ENCODE peak calls at places on chromosomes 6 and 20, in six cellular contexts. A is left cardiac atrium; S is stimulated activated CD4-positive, alpha-beta T cell treated with anti-CD3 and anti-CD28 coated beads, Interleukin-4, amount 100 ng/mL, for 4 hours; P is posterior cingulate gyrus; R is neural crest cell; C is Kasumi-1. E is an unnamed sample.

GRCh38 chr6:107496041-107496440 is 6.1 kb downstream of the SOBP start:
- DNase-seq in A (no peak), S (no peak), P (no peak), R (no peak), C (no peak), E (no peak)

GRCh38 chr6:50062051-50062450 is 12.3 kb upstream of the DEFB112 start:
- DNase-seq in A (no peak), S (no peak), P (no peak), R (no peak), C (peak), E (peak)

GRCh38 chr6:22071655-22072054 is 225.2 kb downstream of the PRL start:
- DNase-seq in A (peak), S (no peak), P (peak), R (peak), C (no peak), E (no peak)

GRCh38 chr6:45892696-45893095 is 123.0 kb downstream of the CLIC5 start:
- DNase-seq in A (no peak), S (no peak), P (no peak), R (no peak), C (no peak), E (no peak)

GRCh38 chr6:13767121-13767794 is 47.1 kb downstream of the MCUR1 start:
- DNase-seq in A (peak), S (peak), P (peak), R (no peak), C (no peak), E (no peak)

GRCh38 chr6:818191-818590 is 125.3 kb upstream of the EXOC2 start:
- DNase-seq in A (no peak), S (no peak), P (no peak), R (no peak), C (no peak), E (peak)

GRCh38 chr20:44033873-44034272 is 119.2 kb downstream of the TOX2 start:
- DNase-seq in A (no peak), S (no peak), P (no peak), R (no peak), C (no peak), E (no peak)

GRCh38 chr6:37089783-37090182 is 80.2 kb upstream of the PIM1 start:
- DNase-seq in A (no peak), S (no peak), P (no peak), R (no peak), C (no peak), E (no peak)

GRCh38 chr20:41245086-41245707 is 72.3 kb downstream of the ZHX3 start:
- DNase-seq in A (no peak), S (no peak), P (peak), R (no peak), C (peak), E (no peak)

GRCh38 chr6:48036316-48036715 is 74.7 kb downstream of the PTCHD4 start:
- DNase-seq in A (no peak), S (no peak), P (no peak), R (no peak), C (no peak), E (no peak)

GRCh38 chr20:35013421-35014411 is 58.0 kb downstream of the MYH7B start:
- DNase-seq in A (peak), S (no peak), P (no peak), R (no peak), C (no peak), E (no peak)

GRCh38 chr6:164693934-164694333 is 615.5 kb downstream of the C6orf118 start:
- DNase-seq in A (peak), S (no peak), P (peak), R (no peak), C (no peak), E (no peak)

GRCh38 chr6:134315974-134316391 is 1.9 kb downstream of the SGK1 start:
- DNase-seq in A (no peak), S (no peak), P (no peak), R (no peak), C (no peak), E (no peak)

GRCh38 chr6:44558315-44559227 is 171.1 kb downstream of the CDC5L start:
- DNase-seq in A (no peak), S (no peak), P (no peak), R (no peak), C (no peak), E (no peak)

GRCh38 chr20:50957276-50957675 is 1.1 kb downstream of the DPM1 start:
- DNase-seq in A (no peak), S (no peak), P (no peak), R (no peak), C (no peak), E (no peak)

GRCh38 chr6:139173172-139173571 is 38.3 kb downstream of the HECA start:
- DNase-seq in A (no peak), S (peak), P (no peak), R (no peak), C (no peak), E (no peak)

E was measured in WERI-Rb-1.